ENCODE peak calls at places on chromosomes 11 and 22, in five cellular contexts. One of them, this sample, is unnamed.

GRCh38 chr11:7890417-7891179 is 40.5 kb downstream of the OR10A6 start:
- DNase-seq in IMR-90: no peak
- DNase-seq in neuronal stem cell: no peak
- DNase-seq in mesenchymal stem cell: no peak
- DNase-seq in H1: no peak
- DNase-seq in this sample: no peak

GRCh38 chr11:70942593-70942992 is 309.8 kb downstream of the SHANK2 start:
- DNase-seq in H1: peak; percentile 66
- DNase-seq in IMR-90: no peak
- DNase-seq in mesenchymal stem cell: no peak
- DNase-seq in neuronal stem cell: no peak
- DNase-seq in this sample: no peak

GRCh38 chr11:3077174-3077839 is 20.1 kb upstream of the CARS1 start:
- DNase-seq in IMR-90: no peak
- DNase-seq in neuronal stem cell: no peak
- DNase-seq in mesenchymal stem cell: no peak
- DNase-seq in H1: no peak
- DNase-seq in this sample: no peak

GRCh38 chr22:46914916-46915894 is 152.8 kb downstream of the TBC1D22A start:
- DNase-seq in neuronal stem cell: no peak
- DNase-seq in mesenchymal stem cell: no peak
- DNase-seq in H1: peak; percentile 32
- DNase-seq in IMR-90: no peak
- DNase-seq in this sample: no peak

GRCh38 chr11:981764-982163 is 54.8 kb downstream of the MUC6 start:
- DNase-seq in H1: no peak
- DNase-seq in neuronal stem cell: no peak
- DNase-seq in IMR-90: no peak
- DNase-seq in mesenchymal stem cell: no peak
- DNase-seq in this sample: no peak

GRCh38 chr11:129785383-129786111 is 30.1 kb upstream of the TMEM45B start:
- DNase-seq in neuronal stem cell: no peak
- DNase-seq in H1: no peak
- DNase-seq in mesenchymal stem cell: no peak
- DNase-seq in IMR-90: peak; percentile 1
- DNase-seq in this sample: no peak

GRCh38 chr22:19943665-19944026 is 2.0 kb upstream of the TXNRD2 start:
- DNase-seq in IMR-90: peak; percentile 76
- DNase-seq in mesenchymal stem cell: peak; percentile 83
- DNase-seq in neuronal stem cell: no peak
- DNase-seq in H1: no peak
- DNase-seq in this sample: no peak

GRCh38 chr11:86575927-86576326 is 96.5 kb downstream of the ME3 start:
- DNase-seq in IMR-90: no peak
- DNase-seq in neuronal stem cell: no peak
- DNase-seq in H1: no peak
- DNase-seq in mesenchymal stem cell: no peak
- DNase-seq in this sample: no peak

GRCh38 chr11:75323609-75324008 is 27.9 kb downstream of the ARRB1 start:
- DNase-seq in IMR-90: no peak
- DNase-seq in mesenchymal stem cell: no peak
- DNase-seq in H1: no peak
- DNase-seq in neuronal stem cell: no peak
- DNase-seq in this sample: no peak

GRCh38 chr11:103709366-103709765 is 327.1 kb upstream of the DDI1 start:
- DNase-seq in neuronal stem cell: no peak
- DNase-seq in H1: no peak
- DNase-seq in mesenchymal stem cell: no peak
- DNase-seq in IMR-90: no peak
- DNase-seq in this sample: no peak

GRCh38 chr11:126104420-126104819 is 41.8 kb upstream of the CDON start:
- DNase-seq in IMR-90: no peak
- DNase-seq in mesenchymal stem cell: no peak
- DNase-seq in H1: peak; percentile 78
- DNase-seq in neuronal stem cell: peak; percentile 65
- DNase-seq in this sample: no peak

GRCh38 chr22:22226448-22227187 is 18.0 kb upstream of the VPREB1 start:
- DNase-seq in mesenchymal stem cell: no peak
- DNase-seq in H1: no peak
- DNase-seq in neuronal stem cell: no peak
- DNase-seq in IMR-90: no peak
- DNase-seq in this sample: peak; percentile 43

GRCh38 chr11:60951909-60952741 is at the start of gene SLC15A3:
- DNase-seq in mesenchymal stem cell: peak; percentile 65
- DNase-seq in H1: peak; percentile 72
- DNase-seq in neuronal stem cell: no peak
- DNase-seq in IMR-90: peak; percentile 27
- DNase-seq in this sample: peak; percentile 74

GRCh38 chr22:24975813-24976341 is 23.4 kb downstream of the KIAA1671 start:
- DNase-seq in IMR-90: no peak
- DNase-seq in mesenchymal stem cell: peak; percentile 56
- DNase-seq in H1: no peak
- DNase-seq in neuronal stem cell: no peak
- DNase-seq in this sample: no peak

GRCh38 chr11:69657456-69657910 is 16.5 kb downstream of the CCND1 start:
- DNase-seq in neuronal stem cell: no peak
- DNase-seq in mesenchymal stem cell: no peak
- DNase-seq in H1: no peak
- DNase-seq in IMR-90: no peak
- DNase-seq in this sample: no peak

GRCh38 chr11:20452585-20452984 is 65.1 kb downstream of the PRMT3 start:
- DNase-seq in neuronal stem cell: no peak
- DNase-seq in H1: no peak
- DNase-seq in mesenchymal stem cell: no peak
- DNase-seq in IMR-90: no peak
- DNase-seq in this sample: no peak

GRCh38 chr11:115644846-115645245 is 140.6 kb upstream of the CADM1 start:
- DNase-seq in IMR-90: peak; percentile 65
- DNase-seq in H1: no peak
- DNase-seq in mesenchymal stem cell: no peak
- DNase-seq in neuronal stem cell: no peak
- DNase-seq in this sample: no peak

GRCh38 chr11:91921974-91922373 is 302.6 kb upstream of the FAT3 start:
- DNase-seq in H1: no peak
- DNase-seq in mesenchymal stem cell: no peak
- DNase-seq in IMR-90: no peak
- DNase-seq in neuronal stem cell: no peak
- DNase-seq in this sample: no peak

GRCh38 chr11:65041206-65042035 is at the start of gene SAC3D1:
- DNase-seq in IMR-90: peak; percentile 17
- DNase-seq in H1: no peak
- DNase-seq in neuronal stem cell: peak; percentile 58
- DNase-seq in mesenchymal stem cell: peak; percentile 58
- DNase-seq in this sample: peak; percentile 60

GRCh38 chr11:111733009-111733408 is 33.2 kb downstream of the PPP2R1B start:
- DNase-seq in neuronal stem cell: no peak
- DNase-seq in H1: no peak
- DNase-seq in mesenchymal stem cell: peak; percentile 87
- DNase-seq in IMR-90: peak; percentile 91
- DNase-seq in this sample: no peak

GRCh38 chr22:38694049-38694448 is 6.7 kb downstream of the JOSD1 start:
- DNase-seq in mesenchymal stem cell: peak; percentile 93
- DNase-seq in IMR-90: no peak
- DNase-seq in neuronal stem cell: no peak
- DNase-seq in H1: no peak
- DNase-seq in this sample: peak; percentile 49

GRCh38 chr22:17785185-17786184 is 11.2 kb upstream of the BID start:
- DNase-seq in H1: peak; percentile 96
- DNase-seq in IMR-90: no peak
- DNase-seq in mesenchymal stem cell: peak; percentile 42
- DNase-seq in neuronal stem cell: no peak
- DNase-seq in this sample: peak; percentile 87
- H3K18ac ChIP-seq in H1: no peak overlapping the region
- H3K18ac ChIP-seq in IMR-90: no peak overlapping the region
- H3K18ac ChIP-seq in mesenchymal stem cell: peak overlapping the region; percentile 1
- H3K18ac ChIP-seq in neuronal stem cell: peak overlapping the region; percentile 87
- H3K18ac ChIP-seq in this sample: no peak overlapping the region

DNA sequence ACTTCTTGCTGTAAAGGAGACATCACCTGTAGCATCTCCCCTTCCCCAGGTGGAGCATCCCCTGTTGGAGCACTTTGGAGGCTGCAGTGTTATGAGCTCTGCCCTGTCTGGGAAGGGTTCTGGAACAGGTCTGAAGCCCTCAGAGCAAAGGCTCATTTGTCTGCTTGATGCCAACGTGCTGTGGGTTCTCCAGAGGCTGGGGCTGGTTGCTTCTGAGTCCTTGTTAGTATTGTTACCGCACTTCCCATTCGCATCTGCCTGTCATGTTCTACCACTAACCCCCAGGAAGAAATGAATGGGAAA is 73.1 kb downstream of the PACS1 start:
- DNase-seq in mesenchymal stem cell: no peak
- DNase-seq in IMR-90: no peak
- DNase-seq in neuronal stem cell: no peak
- DNase-seq in H1: no peak
- DNase-seq in this sample: no peak
- H3K36me3 ChIP-seq in mesenchymal stem cell: peaks cover 4% of the 10 kb centered on the region
- H3K36me3 ChIP-seq in IMR-90: no peaks in the 10 kb centered on the region
- H3K36me3 ChIP-seq in neuronal stem cell: no peaks in the 10 kb centered on the region
- H3K36me3 ChIP-seq in H1: no peaks in the 10 kb centered on the region
- H3K36me3 ChIP-seq in this sample: no peaks in the 10 kb centered on the region

GRCh38 chr11:73528420-73528819 is 69.5 kb downstream of the FAM168A start:
- DNase-seq in mesenchymal stem cell: peak; percentile 52
- DNase-seq in IMR-90: no peak
- DNase-seq in H1: no peak
- DNase-seq in neuronal stem cell: no peak
- DNase-seq in this sample: peak; percentile 19

GRCh38 chr11:73530109-73530508 is 67.8 kb downstream of the FAM168A start:
- DNase-seq in mesenchymal stem cell: no peak
- DNase-seq in neuronal stem cell: no peak
- DNase-seq in IMR-90: no peak
- DNase-seq in H1: no peak
- DNase-seq in this sample: no peak

GRCh38 chr11:73531386-73531785 is 66.5 kb downstream of the FAM168A start:
- DNase-seq in neuronal stem cell: no peak
- DNase-seq in mesenchymal stem cell: no peak
- DNase-seq in IMR-90: no peak
- DNase-seq in H1: no peak
- DNase-seq in this sample: no peak

GRCh38 chr11:73528013-73528412 is 69.9 kb downstream of the FAM168A start:
- DNase-seq in IMR-90: no peak
- DNase-seq in mesenchymal stem cell: no peak
- DNase-seq in H1: no peak
- DNase-seq in neuronal stem cell: no peak
- DNase-seq in this sample: peak; percentile 53

GRCh38 chr11:73528877-73529530 is 68.9 kb downstream of the FAM168A start:
- DNase-seq in mesenchymal stem cell: no peak
- DNase-seq in IMR-90: no peak
- DNase-seq in neuronal stem cell: no peak
- DNase-seq in H1: no peak
- DNase-seq in this sample: no peak
- H3K14ac ChIP-seq in mesenchymal stem cell: no peak overlapping the region
- H3K14ac ChIP-seq in IMR-90: no peak overlapping the region
- H3K14ac ChIP-seq in neuronal stem cell: no peak overlapping the region
- H3K14ac ChIP-seq in H1: no peak overlapping the region
- H3K14ac ChIP-seq in this sample: no peak overlapping the region

GRCh38 chr11:79273781-79274180 is 167.0 kb downstream of the TENM4 start:
- DNase-seq in mesenchymal stem cell: no peak
- DNase-seq in IMR-90: no peak
- DNase-seq in H1: no peak
- DNase-seq in neuronal stem cell: no peak
- DNase-seq in this sample: no peak

GRCh38 chr11:79269923-79270322 is 170.9 kb downstream of the TENM4 start:
- DNase-seq in mesenchymal stem cell: no peak
- DNase-seq in IMR-90: no peak
- DNase-seq in neuronal stem cell: no peak
- DNase-seq in H1: no peak
- DNase-seq in this sample: no peak

GRCh38 chr11:79276900-79277299 is 163.9 kb downstream of the TENM4 start:
- DNase-seq in mesenchymal stem cell: no peak
- DNase-seq in H1: no peak
- DNase-seq in neuronal stem cell: no peak
- DNase-seq in IMR-90: no peak
- DNase-seq in this sample: no peak

GRCh38 chr11:79274636-79275315 is 166.1 kb downstream of the TENM4 start:
- DNase-seq in H1: no peak
- DNase-seq in mesenchymal stem cell: peak; percentile 18
- DNase-seq in neuronal stem cell: no peak
- DNase-seq in IMR-90: peak; percentile 77
- DNase-seq in this sample: no peak
- H3K18ac ChIP-seq in H1: no peak overlapping the region
- H3K18ac ChIP-seq in mesenchymal stem cell: no peak overlapping the region
- H3K18ac ChIP-seq in neuronal stem cell: no peak overlapping the region
- H3K18ac ChIP-seq in IMR-90: no peak overlapping the region
- H3K18ac ChIP-seq in this sample: no peak overlapping the region